ENCODE peak calls at places on chromosomes 13 and 19, in six cellular contexts. C is fibroblast of mammary gland, V is left ventricle myocardium inferior, T is astrocyte, H is lung, X is GM12864. U is an unnamed sample.

GRCh38 chr19:4077800-4078683 is 11.3 kb upstream of the ZBTB7A start:
- DNase-seq in T (no peak), C (no peak), X (no peak), V (peak; percentile 87), H (no peak), U (no peak)

GRCh38 chr19:44532819-44533218 is 3.3 kb upstream of the CEACAM20 start:
- DNase-seq in T (no peak), V (no peak), C (no peak), X (no peak), H (no peak), U (no peak)

GRCh38 chr13:51212808-51213728 is 9.1 kb upstream of the FAM124A start:
- DNase-seq in C (peak; percentile 84), H (no peak), T (peak; percentile 42), X (no peak), V (no peak), U (no peak)

GRCh38 chr19:42207767-42208259 is 9.7 kb downstream of the DEDD2 start:
- DNase-seq in V (no peak), H (no peak), X (no peak), C (peak; percentile 83), T (peak; percentile 84), U (no peak)

GRCh38 chr19:11426656-11427055 is 7.5 kb upstream of the RGL3 start:
- DNase-seq in T (no peak), V (no peak), C (no peak), X (no peak), H (no peak), U (no peak)

GRCh38 chr13:41985788-41986508 is 25.0 kb upstream of the VWA8 start:
- DNase-seq in V (no peak), X (no peak), C (peak; percentile 31), T (no peak), H (no peak), U (no peak)

GRCh38 chr13:33799950-33800592 is 17.9 kb upstream of the RFC3 start:
- DNase-seq in T (peak; percentile 35), C (peak; percentile 59), V (no peak), X (no peak), H (no peak), U (peak; percentile 13)

GRCh38 chr19:42068361-42068755 is 1.6 kb downstream of the GRIK5 start:
- DNase-seq in C (no peak), X (no peak), H (no peak), V (no peak), T (no peak), U (no peak)

GRCh38 chr13:55244991-55245644 is 1895.6 kb upstream of the PRR20A start:
- DNase-seq in V (no peak), C (peak; percentile 0), T (no peak), H (no peak), X (no peak), U (no peak)

GRCh38 chr19:52694921-52695320 is 39.9 kb downstream of the ZNF611 start:
- DNase-seq in V (no peak), C (no peak), X (no peak), T (no peak), H (no peak), U (no peak)

GRCh38 chr19:18173572-18174294 is at the start of gene IFI30:
- DNase-seq in V (peak; percentile 79), H (peak; percentile 89), T (no peak), X (peak; percentile 66), C (peak; percentile 25), U (no peak)

GRCh38 chr19:5152767-5153532 is 184.0 kb downstream of the KDM4B start:
- DNase-seq in T (no peak), H (no peak), X (no peak), C (no peak), V (no peak), U (no peak)

GRCh38 chr13:22086593-22086992 is 415.7 kb downstream of the FGF9 start:
- DNase-seq in T (no peak), H (no peak), X (no peak), V (no peak), C (no peak), U (no peak)

GRCh38 chr13:21917046-21918010 is 246.5 kb downstream of the FGF9 start:
- DNase-seq in X (no peak), T (no peak), H (no peak), C (no peak), V (no peak), U (no peak)

GRCh38 chr13:32737111-32737571 is 150.9 kb downstream of the PDS5B start:
- DNase-seq in T (peak; percentile 11), V (no peak), X (peak; percentile 16), C (peak; percentile 34), H (no peak), U (no peak)

GRCh38 chr19:11849264-11849615 is 714 bp downstream of the ZNF439 start:
- DNase-seq in H (no peak), T (peak; percentile 4), C (no peak), V (no peak), X (peak; percentile 7), U (no peak)

GRCh38 chr13:60642552-60642951 is 245.5 kb downstream of the TDRD3 start:
- DNase-seq in T (no peak), C (no peak), H (no peak), V (no peak), X (no peak), U (no peak)

GRCh38 chr19:4979211-4979807 is 10.4 kb downstream of the KDM4B start:
- DNase-seq in T (no peak), C (no peak), H (no peak), V (no peak), X (no peak), U (no peak)

GRCh38 chr19:3471954-3472655 is 8.2 kb downstream of the SMIM24 start:
- DNase-seq in H (no peak), T (no peak), C (no peak), X (no peak), V (peak; percentile 44), U (no peak)

GRCh38 chr13:44918323-44919102 is 70.8 kb downstream of the NUFIP1 start:
- DNase-seq in H (peak; percentile 90), X (peak; percentile 66), C (peak; percentile 97), T (peak; percentile 94), V (peak; percentile 89), U (peak; percentile 92)
- TF ChIP-seq CTCF in H (peak; percentile 47), X (peak; percentile 85), C (peak; percentile 63), T (peak; percentile 62), V (peak; percentile 90), U (peak; percentile 76)

DNA sequence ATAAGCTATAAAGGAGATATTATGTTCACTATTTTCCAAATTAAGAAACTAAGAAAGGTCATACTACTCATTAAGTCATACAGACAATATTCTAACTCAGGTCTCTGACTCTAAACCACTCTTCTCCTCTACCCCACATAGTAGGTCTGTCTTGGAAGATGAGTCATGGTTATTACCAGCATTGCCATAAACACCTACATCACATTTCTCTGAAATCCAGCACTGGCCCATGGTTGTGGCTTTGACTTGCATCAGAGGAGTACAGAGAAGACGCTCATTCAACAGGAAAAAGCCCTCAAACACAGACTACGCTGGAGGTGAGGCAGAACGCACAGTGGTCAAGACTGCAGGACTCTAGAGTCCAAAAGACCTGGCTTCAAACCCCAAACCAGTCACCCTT is 476.8 kb downstream of the COG6 start:
- DNase-seq in C (no peak), T (no peak), V (no peak), H (no peak), X (no peak), U (no peak)
- H3K4me3 ChIP-seq in C (no peak overlapping the region), T (no peak overlapping the region), V (no peak overlapping the region), H (no peak overlapping the region), X (no peak overlapping the region), U (no peak overlapping the region)

GRCh38 chr13:75637101-75637774 is 1.1 kb downstream of the LMO7 start:
- DNase-seq in X (no peak), V (no peak), T (no peak), H (no peak), C (peak; percentile 37), U (no peak)

GRCh38 chr13:75639426-75639825 is 3.3 kb downstream of the LMO7 start:
- DNase-seq in T (no peak), V (no peak), X (no peak), H (no peak), C (no peak), U (no peak)

GRCh38 chr13:75635101-75635620 is 969 bp upstream of the LMO7 start:
- DNase-seq in T (no peak), V (no peak), H (no peak), X (no peak), C (peak; percentile 34), U (no peak)

GRCh38 chr13:75635621-75636338 is at the start of gene LMO7:
- DNase-seq in X (no peak), V (peak; percentile 50), T (peak; percentile 49), C (no peak), H (peak; percentile 53), U (no peak)

DNA sequence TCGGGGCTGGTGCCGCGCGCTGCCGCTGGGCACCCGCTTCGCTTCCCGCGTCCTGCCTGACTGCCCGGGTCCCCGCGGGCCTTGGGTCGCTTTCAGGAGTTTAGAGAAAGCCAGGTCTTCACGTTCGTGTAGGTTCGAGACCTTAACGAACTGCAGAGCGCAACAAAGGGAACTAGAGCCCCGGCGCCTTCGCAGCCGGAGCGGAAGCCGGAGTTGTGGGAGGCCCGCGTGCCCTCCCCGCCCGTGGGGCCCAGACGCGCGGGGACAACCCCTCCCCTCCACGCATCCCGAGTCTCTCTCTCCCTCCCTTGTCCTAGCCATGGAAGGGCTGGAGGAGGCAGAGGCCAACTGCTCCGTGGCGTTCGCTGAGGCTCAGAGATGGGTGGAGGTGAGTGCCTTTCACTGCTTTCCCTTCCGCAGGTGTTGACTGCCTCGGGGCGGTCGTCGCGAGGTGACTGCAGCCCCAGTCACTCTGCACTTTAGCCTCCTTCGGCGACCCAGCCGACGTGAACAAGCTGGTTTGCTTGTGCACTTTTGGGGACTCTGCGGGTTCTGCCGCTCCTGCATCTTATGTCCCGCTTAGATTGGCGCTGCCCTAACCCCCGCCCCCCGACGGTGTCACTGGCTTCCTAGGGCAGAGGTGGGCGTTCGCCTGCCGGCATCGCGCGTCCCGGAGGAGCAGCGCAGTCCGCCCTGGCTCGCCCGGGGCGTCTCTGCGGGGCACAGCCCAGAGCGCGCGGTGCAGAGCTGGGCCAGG is 387 bp downstream of the LMO7 start:
- DNase-seq in V (peak; percentile 16), C (no peak), X (no peak), H (no peak), T (no peak), U (no peak)
- TF ChIP-seq CTCF in V (no peak), C (no peak), X (no peak), H (no peak), T (no peak), U (no peak)

GRCh38 chr19:2394054-2394668 is 33.2 kb downstream of the TIMM13 start:
- DNase-seq in H (no peak), T (no peak), C (no peak), X (peak; percentile 55), V (no peak), U (no peak)
- H3K4me3 ChIP-seq in H (no peak overlapping the region), T (no peak overlapping the region), C (peak overlapping the region; percentile 23), X (peak overlapping the region; percentile 35), V (no peak overlapping the region), U (no peak overlapping the region)